ENCODE peak calls at places on chromosomes 12 and 14, in five cellular contexts. N is WTC11; E is stimulated activated CD4-positive, alpha-beta T cell treated with anti-CD3 and anti-CD28 coated beads, Interleukin-15, amount 100 ng/mL, for 1 hour; O is astrocyte of the spinal cord; V is RWPE1. H is an unnamed sample.

GRCh38 chr12:6821674-6822433 is at the start of gene GPR162:
- DNase-seq in N (peak), E (no peak), O (peak), V (no peak), H (no peak)

GRCh38 chr14:78029471-78030372 is 140.5 kb upstream of the NRXN3 start:
- DNase-seq in N (peak), E (no peak), O (no peak), V (no peak), H (peak)

GRCh38 chr12:20627001-20627588 is 68.0 kb upstream of the SLCO1C1 start:
- DNase-seq in N (no peak), E (no peak), O (no peak), V (no peak), H (no peak)

GRCh38 chr14:52153939-52154338 is 85.1 kb upstream of the NID2 start:
- DNase-seq in N (no peak), E (no peak), O (no peak), V (no peak), H (no peak)

GRCh38 chr12:52221912-52222457 is 11.1 kb upstream of the KRT7 start:
- DNase-seq in N (peak), E (no peak), O (no peak), V (no peak), H (peak)

GRCh38 chr12:77116277-77116676 is 50.9 kb upstream of the E2F7 start:
- DNase-seq in N (no peak), E (no peak), O (peak), V (no peak), H (no peak)

GRCh38 chr14:55191881-55192616 is 664 bp upstream of the DLGAP5 start:
- DNase-seq in N (no peak), E (no peak), O (no peak), V (no peak), H (no peak)

GRCh38 chr12:116166306-116166705 is 111.2 kb downstream of the MED13L start:
- DNase-seq in N (no peak), E (no peak), O (no peak), V (no peak), H (no peak)

GRCh38 chr14:69013943-69014782 is 35.1 kb upstream of the ACTN1 start:
- DNase-seq in N (peak), E (no peak), O (peak), V (no peak), H (no peak)

GRCh38 chr12:65609359-65609771 is 214.9 kb upstream of the HMGA2 start:
- DNase-seq in N (no peak), E (no peak), O (peak), V (peak), H (no peak)

GRCh38 chr12:8687846-8688601 is 9.8 kb upstream of the RIMKLB start:
- DNase-seq in N (no peak), E (no peak), O (peak), V (peak), H (no peak)

GRCh38 chr12:122505419-122506051 is 4.8 kb upstream of the ZCCHC8 start:
- DNase-seq in N (no peak), E (no peak), O (no peak), V (no peak), H (no peak)

GRCh38 chr12:124538194-124539082 is 29.0 kb downstream of the NCOR2 start:
- DNase-seq in N (no peak), E (no peak), O (no peak), V (no peak), H (no peak)

GRCh38 chr12:1616233-1617066 is 12.6 kb upstream of the WNT5B start:
- DNase-seq in N (no peak), E (no peak), O (no peak), V (peak), H (no peak)

GRCh38 chr14:67480011-67480410 is 8.5 kb downstream of the TMEM229B start:
- DNase-seq in N (no peak), E (no peak), O (no peak), V (no peak), H (no peak)

GRCh38 chr12:46212108-46212982 is 56.5 kb downstream of the SLC38A1 start:
- DNase-seq in N (no peak), E (no peak), O (no peak), V (no peak), H (no peak)

GRCh38 chr14:93744176-93744575 is 44.1 kb downstream of the PRIMA1 start:
- DNase-seq in N (no peak), E (no peak), O (no peak), V (no peak), H (no peak)

GRCh38 chr14:74620497-74620921 is 8.5 kb upstream of the LTBP2 start:
- DNase-seq in N (no peak), E (no peak), O (peak), V (peak), H (no peak)

GRCh38 chr12:40312982-40313576 is 88.3 kb downstream of the LRRK2 start:
- DNase-seq in N (no peak), E (no peak), O (peak), V (peak), H (no peak)

GRCh38 chr12:52258335-52258901 is 16.0 kb upstream of the KRT86 start:
- DNase-seq in N (peak), E (no peak), O (peak), V (no peak), H (no peak)

GRCh38 chr12:78977463-78977862 is 112.9 kb downstream of the SYT1 start:
- DNase-seq in N (no peak), E (no peak), O (no peak), V (no peak), H (no peak)

GRCh38 chr12:109888179-109889020 is 8.1 kb upstream of the GLTP start:
- DNase-seq in N (no peak), E (no peak), O (peak), V (peak), H (no peak)

GRCh38 chr12:49777341-49777740 is 36.0 kb downstream of the TMBIM6 start:
- DNase-seq in N (no peak), E (no peak), O (no peak), V (no peak), H (no peak)

GRCh38 chr14:56797569-56798446 is 12.5 kb downstream of the OTX2 start:
- DNase-seq in N (peak), E (no peak), O (no peak), V (no peak), H (peak)

GRCh38 chr14:105938055-105938863 is 411.9 kb downstream of the TMEM121 start:
- DNase-seq in N (no peak), E (no peak), O (no peak), V (no peak), H (no peak)

GRCh38 chr12:46533723-46534122 is 161.2 kb upstream of the SLC38A2 start:
- DNase-seq in N (no peak), E (no peak), O (no peak), V (no peak), H (no peak)

GRCh38 chr12:31965090-31965489 is 5.9 kb downstream of the RESF1 start:
- DNase-seq in N (no peak), E (no peak), O (no peak), V (no peak), H (no peak)

GRCh38 chr14:77582511-77582910 is 33.9 kb downstream of the SPTLC2 start:
- DNase-seq in N (no peak), E (no peak), O (no peak), V (no peak), H (no peak)

GRCh38 chr14:40058916-40059897 is 627.0 kb upstream of the FBXO33 start:
- DNase-seq in N (no peak), E (no peak), O (no peak), V (no peak), H (no peak)

H was measured in H1.